ENCODE peak calls at places on chromosomes 11 and 22, in six cellular contexts. One of them, this sample, is unnamed.

GRCh38 chr11:96045622-96046456 is 121.9 kb upstream of the MTMR2 start:
- DNase-seq in H1: peak
- DNase-seq in H9: peak
- DNase-seq in mesenchymal stem cell: peak
- DNase-seq in trophoblast cell: no peak
- DNase-seq in neuronal stem cell: no peak
- DNase-seq in this sample: peak

GRCh38 chr11:2510626-2511402 is 66.0 kb downstream of the KCNQ1 start:
- DNase-seq in mesenchymal stem cell: no peak
- DNase-seq in H9: no peak
- DNase-seq in trophoblast cell: no peak
- DNase-seq in H1: no peak
- DNase-seq in neuronal stem cell: no peak
- DNase-seq in this sample: no peak

GRCh38 chr11:84905411-84905810 is 721.7 kb downstream of the DLG2 start:
- DNase-seq in H9: no peak
- DNase-seq in mesenchymal stem cell: no peak
- DNase-seq in trophoblast cell: no peak
- DNase-seq in neuronal stem cell: no peak
- DNase-seq in H1: no peak
- DNase-seq in this sample: peak

GRCh38 chr11:21289686-21290085 is 620.3 kb downstream of the NELL1 start:
- DNase-seq in mesenchymal stem cell: no peak
- DNase-seq in H1: no peak
- DNase-seq in trophoblast cell: no peak
- DNase-seq in neuronal stem cell: no peak
- DNase-seq in H9: no peak
- DNase-seq in this sample: no peak

GRCh38 chr22:46003271-46004091 is 26.5 kb upstream of the WNT7B start:
- DNase-seq in H9: no peak
- DNase-seq in mesenchymal stem cell: no peak
- DNase-seq in trophoblast cell: no peak
- DNase-seq in neuronal stem cell: no peak
- DNase-seq in H1: no peak
- DNase-seq in this sample: no peak

GRCh38 chr11:18608373-18608772 is 8.8 kb downstream of the MISFA start:
- DNase-seq in trophoblast cell: no peak
- DNase-seq in mesenchymal stem cell: no peak
- DNase-seq in H1: no peak
- DNase-seq in H9: no peak
- DNase-seq in neuronal stem cell: no peak
- DNase-seq in this sample: peak

GRCh38 chr11:116980136-116980793 is 118.0 kb downstream of the SIK3 start:
- DNase-seq in mesenchymal stem cell: no peak
- DNase-seq in neuronal stem cell: no peak
- DNase-seq in H9: no peak
- DNase-seq in H1: no peak
- DNase-seq in trophoblast cell: no peak
- DNase-seq in this sample: no peak

GRCh38 chr11:71490044-71490730 is 36.9 kb upstream of the KRTAP5-7 start:
- DNase-seq in mesenchymal stem cell: no peak
- DNase-seq in H1: no peak
- DNase-seq in H9: no peak
- DNase-seq in trophoblast cell: no peak
- DNase-seq in neuronal stem cell: no peak
- DNase-seq in this sample: no peak

GRCh38 chr11:36097219-36097650 is 153.4 kb downstream of the LDLRAD3 start:
- DNase-seq in trophoblast cell: no peak
- DNase-seq in H1: no peak
- DNase-seq in mesenchymal stem cell: no peak
- DNase-seq in neuronal stem cell: no peak
- DNase-seq in H9: no peak
- DNase-seq in this sample: no peak

GRCh38 chr22:19634206-19634536 is 80.1 kb upstream of the SEPTIN5 start:
- DNase-seq in trophoblast cell: no peak
- DNase-seq in H1: no peak
- DNase-seq in neuronal stem cell: no peak
- DNase-seq in mesenchymal stem cell: no peak
- DNase-seq in H9: no peak
- DNase-seq in this sample: no peak

GRCh38 chr22:32562396-32562795 is 87.8 kb downstream of the FBXO7 start:
- DNase-seq in mesenchymal stem cell: no peak
- DNase-seq in H1: no peak
- DNase-seq in trophoblast cell: peak
- DNase-seq in neuronal stem cell: no peak
- DNase-seq in H9: no peak
- DNase-seq in this sample: no peak

GRCh38 chr11:71194702-71195101 is 57.7 kb downstream of the SHANK2 start:
- DNase-seq in H1: no peak
- DNase-seq in mesenchymal stem cell: no peak
- DNase-seq in H9: no peak
- DNase-seq in trophoblast cell: no peak
- DNase-seq in neuronal stem cell: no peak
- DNase-seq in this sample: no peak

GRCh38 chr11:106389096-106389495 is 311.6 kb downstream of the AASDHPPT start:
- DNase-seq in H1: no peak
- DNase-seq in neuronal stem cell: no peak
- DNase-seq in H9: no peak
- DNase-seq in mesenchymal stem cell: peak
- DNase-seq in trophoblast cell: peak
- DNase-seq in this sample: peak

GRCh38 chr22:38716827-38717226 is 11.1 kb downstream of the GTPBP1 start:
- DNase-seq in H1: no peak
- DNase-seq in mesenchymal stem cell: no peak
- DNase-seq in neuronal stem cell: no peak
- DNase-seq in H9: no peak
- DNase-seq in trophoblast cell: no peak
- DNase-seq in this sample: no peak

GRCh38 chr11:114307524-114308203 is 11.5 kb downstream of the NNMT start:
- DNase-seq in mesenchymal stem cell: peak
- DNase-seq in H1: no peak
- DNase-seq in H9: no peak
- DNase-seq in neuronal stem cell: no peak
- DNase-seq in trophoblast cell: no peak
- DNase-seq in this sample: peak

GRCh38 chr11:2392241-2392959 is 8.2 kb upstream of the TSSC4 start:
- DNase-seq in H1: no peak
- DNase-seq in H9: no peak
- DNase-seq in mesenchymal stem cell: no peak
- DNase-seq in trophoblast cell: no peak
- DNase-seq in neuronal stem cell: no peak
- DNase-seq in this sample: no peak

GRCh38 chr22:24968066-24968561 is 15.6 kb downstream of the KIAA1671 start:
- DNase-seq in H9: peak
- DNase-seq in trophoblast cell: no peak
- DNase-seq in mesenchymal stem cell: no peak
- DNase-seq in neuronal stem cell: no peak
- DNase-seq in H1: peak
- DNase-seq in this sample: no peak
- H3K4ac ChIP-seq in H9: peak
- H3K4ac ChIP-seq in trophoblast cell: no peak
- H3K4ac ChIP-seq in mesenchymal stem cell: no peak
- H3K4ac ChIP-seq in neuronal stem cell: no peak
- H3K4ac ChIP-seq in H1: no peak
- H3K4ac ChIP-seq in this sample: no peak

DNA sequence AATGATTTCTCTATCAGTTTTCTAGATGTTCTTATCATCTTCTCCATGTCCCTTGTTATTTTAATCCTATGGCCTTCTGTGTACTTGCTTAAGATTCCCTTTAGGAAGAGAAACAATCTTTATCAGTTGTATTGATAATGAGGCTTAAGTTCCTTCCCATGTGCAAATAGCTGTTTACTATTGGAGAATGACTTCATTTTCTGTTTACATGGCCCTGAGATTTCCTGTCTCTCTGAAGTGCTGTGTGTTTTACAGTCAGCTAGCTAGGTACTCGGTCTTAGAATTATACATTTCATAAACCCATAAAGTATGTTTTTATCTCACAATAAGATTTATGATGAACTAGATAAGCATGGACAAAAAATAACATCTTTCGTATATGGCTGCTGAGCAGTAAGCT is 67.5 kb upstream of the CCDC179 start:
- DNase-seq in mesenchymal stem cell: peak
- DNase-seq in neuronal stem cell: no peak
- DNase-seq in trophoblast cell: no peak
- DNase-seq in H9: no peak
- DNase-seq in H1: no peak
- DNase-seq in this sample: no peak
- H2AFZ ChIP-seq in mesenchymal stem cell: no peak
- H2AFZ ChIP-seq in neuronal stem cell: no peak
- H2AFZ ChIP-seq in trophoblast cell: no peak
- H2AFZ ChIP-seq in H9: no peak
- H2AFZ ChIP-seq in H1: no peak
- H2AFZ ChIP-seq in this sample: no peak

DNA sequence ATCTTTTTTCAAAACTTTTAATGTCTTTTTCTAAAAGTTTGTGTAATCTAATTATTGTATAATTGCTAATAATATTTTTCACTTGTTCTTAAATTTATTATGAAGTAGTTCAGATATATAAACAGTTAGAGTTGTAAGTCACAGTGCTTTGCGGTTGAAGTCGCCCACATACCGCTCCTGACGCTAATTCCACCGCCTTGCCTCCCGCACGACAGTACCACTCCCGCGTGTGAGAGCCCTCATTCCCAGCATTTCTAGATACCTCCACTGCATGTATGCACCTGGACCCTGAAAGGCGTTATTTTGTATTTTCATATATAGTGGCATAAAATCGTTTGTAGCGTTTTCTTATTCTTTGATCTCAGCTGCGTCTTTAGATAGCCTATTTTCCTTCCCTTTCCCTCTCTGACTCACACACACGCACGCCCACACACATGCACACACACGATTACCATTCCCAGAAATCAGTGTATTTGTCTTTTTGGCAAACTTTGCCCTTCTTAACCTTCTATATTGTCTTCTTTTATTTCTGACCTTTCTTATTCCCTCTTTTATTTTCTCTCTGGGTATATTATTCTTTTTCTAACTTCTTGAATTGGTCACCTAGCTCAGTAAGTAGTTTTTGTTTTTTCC is 56.4 kb upstream of the PITPNB start:
- DNase-seq in trophoblast cell: no peak
- DNase-seq in mesenchymal stem cell: no peak
- DNase-seq in neuronal stem cell: no peak
- DNase-seq in H1: no peak
- DNase-seq in H9: no peak
- DNase-seq in this sample: peak
- H4K8ac ChIP-seq in trophoblast cell: no peak
- H4K8ac ChIP-seq in mesenchymal stem cell: no peak
- H4K8ac ChIP-seq in neuronal stem cell: no peak
- H4K8ac ChIP-seq in H1: no peak
- H4K8ac ChIP-seq in H9: no peak
- H4K8ac ChIP-seq in this sample: no peak

GRCh38 chr11:102986815-102987214 is 31.3 kb upstream of the MMP13 start:
- DNase-seq in mesenchymal stem cell: peak
- DNase-seq in neuronal stem cell: no peak
- DNase-seq in trophoblast cell: no peak
- DNase-seq in H1: no peak
- DNase-seq in H9: no peak
- DNase-seq in this sample: peak

GRCh38 chr11:102990145-102990544 is 34.6 kb upstream of the MMP13 start:
- DNase-seq in H1: no peak
- DNase-seq in mesenchymal stem cell: no peak
- DNase-seq in H9: no peak
- DNase-seq in trophoblast cell: peak
- DNase-seq in neuronal stem cell: no peak
- DNase-seq in this sample: peak

GRCh38 chr11:102989379-102990047 is 34.0 kb upstream of the MMP13 start:
- DNase-seq in mesenchymal stem cell: peak
- DNase-seq in trophoblast cell: no peak
- DNase-seq in neuronal stem cell: no peak
- DNase-seq in H1: no peak
- DNase-seq in H9: no peak
- DNase-seq in this sample: peak

GRCh38 chr11:102994101-102994500 is 38.6 kb upstream of the MMP13 start:
- DNase-seq in neuronal stem cell: no peak
- DNase-seq in trophoblast cell: no peak
- DNase-seq in mesenchymal stem cell: peak
- DNase-seq in H1: no peak
- DNase-seq in H9: no peak
- DNase-seq in this sample: peak

DNA sequence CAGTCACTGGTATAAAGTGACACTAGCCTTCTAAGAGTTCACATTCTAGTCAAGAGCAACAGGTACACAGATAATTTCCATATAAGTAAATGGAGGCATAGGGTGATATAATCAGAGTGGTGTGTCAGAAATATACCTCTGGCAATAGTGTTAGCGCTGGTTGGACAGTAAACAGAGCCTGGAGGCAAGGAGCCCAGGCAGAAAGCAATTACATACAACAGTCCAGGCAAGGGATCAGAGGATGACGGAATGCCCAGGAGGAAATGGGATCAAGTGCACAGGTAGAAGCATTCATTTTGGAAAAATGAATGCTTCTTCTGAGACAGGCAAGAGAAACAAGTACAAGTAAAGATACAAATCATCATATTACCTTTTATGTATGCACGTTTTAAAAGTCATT is 36.2 kb upstream of the MMP13 start:
- DNase-seq in mesenchymal stem cell: no peak
- DNase-seq in H1: no peak
- DNase-seq in trophoblast cell: peak
- DNase-seq in H9: no peak
- DNase-seq in neuronal stem cell: no peak
- DNase-seq in this sample: no peak
- H3K4ac ChIP-seq in mesenchymal stem cell: no peak
- H3K4ac ChIP-seq in H1: no peak
- H3K4ac ChIP-seq in trophoblast cell: no peak
- H3K4ac ChIP-seq in H9: no peak
- H3K4ac ChIP-seq in neuronal stem cell: no peak
- H3K4ac ChIP-seq in this sample: no peak

This sample was measured in IMR-90.